ENCODE peak calls at places on chromosomes 7 and 10, in four cellular contexts. G is A549, H is epithelial cell of esophagus, L is AG04450. K is an unnamed sample.

GRCh38 chr7:132901241-132901640 is 180.6 kb downstream of the CHCHD3 start:
- DNase-seq in G (no peak), H (no peak), L (no peak), K (no peak)

GRCh38 chr7:46201966-46202365 is 280.9 kb upstream of the IGFBP3 start:
- DNase-seq in G (no peak), H (no peak), L (no peak), K (no peak)

GRCh38 chr10:132774179-132774904 is 11.6 kb downstream of the NKX6-2 start:
- DNase-seq in G (no peak), H (no peak), L (no peak), K (no peak)

GRCh38 chr10:123741146-123741545 is 75.0 kb downstream of the GPR26 start:
- DNase-seq in G (no peak), H (no peak), L (no peak), K (no peak)

GRCh38 chr7:47744883-47745282 is 163.0 kb upstream of the TNS3 start:
- DNase-seq in G (no peak), H (no peak), L (no peak), K (no peak)

GRCh38 chr7:63080831-63081230 is 917.8 kb upstream of the ZNF722 start:
- DNase-seq in G (no peak), H (no peak), L (no peak), K (no peak)

GRCh38 chr10:108454224-108454623 is 1289.7 kb upstream of the SORCS1 start:
- DNase-seq in G (no peak), H (no peak), L (no peak), K (no peak)

GRCh38 chr10:123496336-123496735 is 169.8 kb upstream of the GPR26 start:
- DNase-seq in G (no peak), H (no peak), L (no peak), K (no peak)

GRCh38 chr10:110544958-110545537 is 22.4 kb upstream of the SMC3 start:
- DNase-seq in G (no peak), H (no peak), L (no peak), K (no peak)

GRCh38 chr7:27688056-27688455 is 25.4 kb upstream of the HIBADH start:
- DNase-seq in G (no peak), H (no peak), L (no peak), K (no peak)

GRCh38 chr7:48259463-48260280 is 88.4 kb downstream of the ABCA13 start:
- DNase-seq in G (no peak), H (no peak), L (no peak), K (no peak)

GRCh38 chr10:73874267-73875138 is at the start of gene CAMK2G:
- DNase-seq in G (peak; percentile 81), H (peak; percentile 90), L (no peak), K (peak; percentile 65)

GRCh38 chr10:73873163-73873842 is 1.1 kb downstream of the CAMK2G start:
- DNase-seq in G (no peak), H (no peak), L (no peak), K (no peak)

GRCh38 chr10:73871295-73871914 is 3.0 kb downstream of the CAMK2G start:
- DNase-seq in G (no peak), H (no peak), L (no peak), K (no peak)

GRCh38 chr10:73873843-73874215 is 526 bp downstream of the CAMK2G start:
- DNase-seq in G (no peak), H (no peak), L (no peak), K (no peak)

GRCh38 chr10:73871915-73872710 is 2.2 kb downstream of the CAMK2G start:
- DNase-seq in G (no peak), H (peak; percentile 18), L (no peak), K (no peak)
- TF ChIP-seq CTCF in G (no peak), H (peak; percentile 37), L (peak; percentile 49), K (peak; percentile 22)

GRCh38 chr10:13808556-13809391 is 222.0 kb downstream of the PRPF18 start:
- DNase-seq in G (no peak), H (no peak), L (no peak), K (peak; percentile 16)
- H3K4me3 ChIP-seq in G (no peak overlapping the region), H (no peak overlapping the region), L (no peak overlapping the region), K (no peak overlapping the region)

GRCh38 chr10:70331160-70331485 is 47.3 kb upstream of the NPFFR1 start:
- DNase-seq in G (no peak), H (no peak), L (no peak), K (no peak)

GRCh38 chr10:70328987-70329386 is 45.2 kb upstream of the NPFFR1 start:
- DNase-seq in G (no peak), H (peak; percentile 44), L (no peak), K (no peak)

GRCh38 chr10:70333268-70333667 is 49.2 kb downstream of the LRRC20 start:
- DNase-seq in G (no peak), H (no peak), L (no peak), K (no peak)

GRCh38 chr10:70330671-70331070 is 46.9 kb upstream of the NPFFR1 start:
- DNase-seq in G (no peak), H (no peak), L (no peak), K (peak; percentile 20)

DNA sequence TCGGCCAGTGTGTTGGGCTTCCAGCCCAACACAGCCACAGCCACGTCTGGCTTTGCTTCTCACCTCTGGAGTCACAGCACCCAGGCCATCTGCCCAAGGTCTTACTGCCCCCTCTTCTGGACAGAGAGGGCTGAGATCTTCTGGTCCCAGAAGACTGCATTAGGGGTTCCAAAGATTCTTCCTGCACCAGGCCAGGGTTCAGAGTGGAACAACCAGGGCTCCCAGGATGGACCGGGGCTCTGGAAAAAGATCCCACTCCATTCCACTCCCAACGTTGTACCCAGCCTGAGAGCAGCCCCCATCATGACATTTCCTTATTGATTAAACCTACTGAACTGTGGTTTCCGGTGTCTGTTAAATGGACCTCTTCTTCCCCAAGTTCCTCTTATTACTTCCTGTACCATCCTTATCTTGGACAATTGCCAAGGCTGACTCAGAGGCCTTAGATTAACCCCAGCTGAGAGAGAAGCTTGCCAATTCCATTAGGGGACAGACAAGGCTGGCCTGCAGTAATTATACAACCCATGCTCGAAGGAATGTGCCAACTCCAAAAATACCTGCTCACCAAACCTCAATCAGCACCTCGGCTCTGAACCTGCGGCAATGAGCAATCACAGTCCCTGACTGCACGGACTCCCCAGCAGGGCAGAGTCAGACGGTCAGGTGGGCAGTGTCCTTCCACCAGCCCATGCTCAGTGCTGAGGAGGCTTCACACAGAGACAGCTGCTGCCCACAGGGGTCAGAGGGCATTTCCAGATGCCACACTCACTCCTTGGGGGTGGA is 47.9 kb upstream of the NPFFR1 start:
- DNase-seq in G (peak; percentile 84), H (peak; percentile 94), L (peak; percentile 80), K (peak; percentile 91)
- TF ChIP-seq CTCF in G (no peak), H (peak; percentile 10), L (peak; percentile 35), K (peak; percentile 41)

DNA sequence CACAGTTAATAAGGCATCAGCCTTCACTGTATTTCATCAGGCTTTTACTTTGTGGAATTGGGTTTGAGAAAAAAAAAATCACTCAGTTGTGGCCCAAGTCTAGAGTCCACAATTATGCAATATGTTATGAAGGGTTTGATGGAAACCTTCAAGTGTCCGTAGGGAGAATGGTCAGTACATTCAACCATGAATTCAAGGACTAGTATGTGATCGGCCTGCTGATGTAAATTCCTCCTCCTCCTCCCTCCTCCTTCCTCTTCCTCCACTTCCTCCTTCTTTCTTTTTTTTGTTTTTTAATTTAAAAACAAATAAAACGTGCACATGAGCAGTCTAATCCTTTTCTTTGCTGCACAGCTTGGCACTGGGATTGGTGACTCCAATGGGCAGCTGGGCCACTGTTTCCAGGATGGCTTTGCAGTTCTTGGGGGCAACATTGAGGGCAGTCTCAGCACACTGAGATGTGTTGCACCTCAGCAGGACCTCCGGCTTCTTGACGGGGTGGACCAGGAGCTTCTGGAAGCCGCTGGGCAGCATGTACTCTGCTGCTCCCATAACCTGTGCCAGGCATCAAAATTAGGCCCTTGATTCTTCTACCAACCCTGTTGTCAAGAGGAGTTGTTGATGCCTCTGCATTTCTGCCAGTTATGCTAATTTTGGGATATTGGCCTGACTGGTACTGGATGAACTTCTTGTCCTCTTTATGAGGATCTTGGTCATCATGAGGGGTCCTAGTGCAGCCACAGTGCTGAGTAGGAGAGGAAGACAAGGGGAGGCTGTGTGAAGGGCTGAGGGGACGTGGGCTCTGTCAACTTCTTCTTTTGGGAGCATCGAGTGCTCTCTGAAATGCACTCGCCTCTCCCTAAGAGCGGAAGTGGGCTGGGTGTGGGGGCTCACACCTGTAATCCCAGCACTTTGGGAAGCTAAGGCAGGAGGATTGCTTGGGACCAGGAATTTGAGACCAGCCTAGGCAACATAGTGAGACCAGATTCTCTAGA is 9.3 kb upstream of the IL2RA start:
- DNase-seq in G (no peak), H (no peak), L (no peak), K (no peak)
- H3K4me3 ChIP-seq in G (no peak overlapping the region), H (no peak overlapping the region), L (no peak overlapping the region), K (no peak overlapping the region)